ENCODE peak calls at places on chromosome 13, in five cellular contexts. One of them, this sample, is unnamed.
A peak's percentile ranks its signal among the peaks of the same experiment; 100 is the strongest.

GRCh38 chr13:30364876-30365275 is 57.4 kb upstream of the UBE2L5 start:
- DNase-seq in activated effector memory CD4-positive, alpha-beta T cell treated with Interleukin-2 at 50 U/mL for 16 hours: no peak
- DNase-seq in kidney glomerular epithelial cell: peak; percentile 68
- DNase-seq in T-helper 17 cell: no peak
- DNase-seq in GM04503: no peak
- DNase-seq in this sample: no peak

GRCh38 chr13:76016799-76017198 is 380.7 kb downstream of the LMO7 start:
- DNase-seq in kidney glomerular epithelial cell: peak; percentile 24
- DNase-seq in T-helper 17 cell: no peak
- DNase-seq in GM04503: no peak
- DNase-seq in activated effector memory CD4-positive, alpha-beta T cell treated with Interleukin-2 at 50 U/mL for 16 hours: no peak
- DNase-seq in this sample: peak; percentile 32

GRCh38 chr13:43838909-43839308 is 40.6 kb downstream of the CCDC122 start:
- DNase-seq in kidney glomerular epithelial cell: no peak
- DNase-seq in T-helper 17 cell: no peak
- DNase-seq in activated effector memory CD4-positive, alpha-beta T cell treated with Interleukin-2 at 50 U/mL for 16 hours: no peak
- DNase-seq in GM04503: peak; percentile 52
- DNase-seq in this sample: no peak

GRCh38 chr13:36616706-36617105 is 57.1 kb upstream of the SERTM1 start:
- DNase-seq in T-helper 17 cell: no peak
- DNase-seq in kidney glomerular epithelial cell: no peak
- DNase-seq in activated effector memory CD4-positive, alpha-beta T cell treated with Interleukin-2 at 50 U/mL for 16 hours: no peak
- DNase-seq in GM04503: no peak
- DNase-seq in this sample: no peak

GRCh38 chr13:60654405-60654804 is 257.4 kb downstream of the TDRD3 start:
- DNase-seq in GM04503: no peak
- DNase-seq in kidney glomerular epithelial cell: peak; percentile 43
- DNase-seq in T-helper 17 cell: no peak
- DNase-seq in activated effector memory CD4-positive, alpha-beta T cell treated with Interleukin-2 at 50 U/mL for 16 hours: no peak
- DNase-seq in this sample: peak; percentile 38

GRCh38 chr13:79349011-79349410 is 57.0 kb downstream of the RBM26 start:
- DNase-seq in activated effector memory CD4-positive, alpha-beta T cell treated with Interleukin-2 at 50 U/mL for 16 hours: no peak
- DNase-seq in T-helper 17 cell: no peak
- DNase-seq in GM04503: no peak
- DNase-seq in kidney glomerular epithelial cell: no peak
- DNase-seq in this sample: no peak

GRCh38 chr13:44583126-44583525 is 7.0 kb upstream of the TSC22D1 start:
- DNase-seq in GM04503: no peak
- DNase-seq in activated effector memory CD4-positive, alpha-beta T cell treated with Interleukin-2 at 50 U/mL for 16 hours: no peak
- DNase-seq in T-helper 17 cell: no peak
- DNase-seq in kidney glomerular epithelial cell: no peak
- DNase-seq in this sample: no peak

GRCh38 chr13:71587193-71587592 is 279.8 kb downstream of the DACH1 start:
- DNase-seq in T-helper 17 cell: no peak
- DNase-seq in activated effector memory CD4-positive, alpha-beta T cell treated with Interleukin-2 at 50 U/mL for 16 hours: no peak
- DNase-seq in kidney glomerular epithelial cell: no peak
- DNase-seq in GM04503: no peak
- DNase-seq in this sample: peak; percentile 42

GRCh38 chr13:113862766-113863510 is 938 bp downstream of the GAS6 start:
- DNase-seq in kidney glomerular epithelial cell: no peak
- DNase-seq in activated effector memory CD4-positive, alpha-beta T cell treated with Interleukin-2 at 50 U/mL for 16 hours: no peak
- DNase-seq in GM04503: no peak
- DNase-seq in T-helper 17 cell: no peak
- DNase-seq in this sample: peak; percentile 46

GRCh38 chr13:73368608-73369007 is 309.8 kb downstream of the KLF5 start:
- DNase-seq in T-helper 17 cell: no peak
- DNase-seq in GM04503: no peak
- DNase-seq in activated effector memory CD4-positive, alpha-beta T cell treated with Interleukin-2 at 50 U/mL for 16 hours: no peak
- DNase-seq in kidney glomerular epithelial cell: no peak
- DNase-seq in this sample: no peak

GRCh38 chr13:52848455-52849190 is at the start of gene PCDH8:
- DNase-seq in kidney glomerular epithelial cell: no peak
- DNase-seq in activated effector memory CD4-positive, alpha-beta T cell treated with Interleukin-2 at 50 U/mL for 16 hours: no peak
- DNase-seq in GM04503: no peak
- DNase-seq in T-helper 17 cell: no peak
- DNase-seq in this sample: peak; percentile 94

GRCh38 chr13:113930711-113931637 is 42.9 kb downstream of the C13orf46 start:
- DNase-seq in kidney glomerular epithelial cell: no peak
- DNase-seq in activated effector memory CD4-positive, alpha-beta T cell treated with Interleukin-2 at 50 U/mL for 16 hours: peak; percentile 52
- DNase-seq in GM04503: no peak
- DNase-seq in T-helper 17 cell: no peak
- DNase-seq in this sample: no peak

GRCh38 chr13:113413898-113414282 is 39.4 kb downstream of the ADPRHL1 start:
- DNase-seq in activated effector memory CD4-positive, alpha-beta T cell treated with Interleukin-2 at 50 U/mL for 16 hours: no peak
- DNase-seq in kidney glomerular epithelial cell: no peak
- DNase-seq in T-helper 17 cell: no peak
- DNase-seq in GM04503: no peak
- DNase-seq in this sample: no peak

GRCh38 chr13:103282571-103283450 is 216.6 kb upstream of the SLC10A2 start:
- DNase-seq in T-helper 17 cell: no peak
- DNase-seq in GM04503: peak; percentile 10
- DNase-seq in activated effector memory CD4-positive, alpha-beta T cell treated with Interleukin-2 at 50 U/mL for 16 hours: no peak
- DNase-seq in kidney glomerular epithelial cell: peak; percentile 95
- DNase-seq in this sample: no peak

GRCh38 chr13:76035711-76036110 is 399.6 kb downstream of the LMO7 start:
- DNase-seq in kidney glomerular epithelial cell: no peak
- DNase-seq in GM04503: no peak
- DNase-seq in T-helper 17 cell: no peak
- DNase-seq in activated effector memory CD4-positive, alpha-beta T cell treated with Interleukin-2 at 50 U/mL for 16 hours: no peak
- DNase-seq in this sample: no peak

GRCh38 chr13:29849071-29849541 is 1.3 kb downstream of the UBL3 start:
- DNase-seq in kidney glomerular epithelial cell: peak; percentile 50
- DNase-seq in GM04503: no peak
- DNase-seq in T-helper 17 cell: no peak
- DNase-seq in activated effector memory CD4-positive, alpha-beta T cell treated with Interleukin-2 at 50 U/mL for 16 hours: no peak
- DNase-seq in this sample: peak; percentile 55

GRCh38 chr13:35485451-35485850 is 9.0 kb upstream of the MAB21L1 start:
- DNase-seq in kidney glomerular epithelial cell: no peak
- DNase-seq in T-helper 17 cell: no peak
- DNase-seq in activated effector memory CD4-positive, alpha-beta T cell treated with Interleukin-2 at 50 U/mL for 16 hours: no peak
- DNase-seq in GM04503: no peak
- DNase-seq in this sample: peak; percentile 13

GRCh38 chr13:26895081-26895807 is 134.7 kb upstream of the GPR12 start:
- DNase-seq in kidney glomerular epithelial cell: no peak
- DNase-seq in GM04503: no peak
- DNase-seq in T-helper 17 cell: no peak
- DNase-seq in activated effector memory CD4-positive, alpha-beta T cell treated with Interleukin-2 at 50 U/mL for 16 hours: no peak
- DNase-seq in this sample: no peak